ENCODE peak calls at places on chromosomes 16 and 17, in four cellular contexts. X is HT1080, Y is HL-60, S is H54. L is an unnamed sample.

GRCh38 chr16:19488213-19488640 is 33.7 kb downstream of the GDE1 start:
- DNase-seq in X (no peak), Y (no peak), S (no peak), L (no peak)

GRCh38 chr17:489758-490329 is 137.2 kb upstream of the RPH3AL start:
- DNase-seq in X (peak; percentile 63), Y (no peak), S (peak; percentile 42), L (peak; percentile 34)

GRCh38 chr16:27841061-27841801 is 222.3 kb downstream of the GSG1L start:
- DNase-seq in X (no peak), Y (no peak), S (no peak), L (no peak)

GRCh38 chr17:27430882-27431491 is 25.3 kb upstream of the KSR1 start:
- DNase-seq in X (peak; percentile 57), Y (no peak), S (peak; percentile 11), L (peak; percentile 69)

GRCh38 chr17:65072577-65073178 is 16.1 kb upstream of the GNA13 start:
- DNase-seq in X (no peak), Y (no peak), S (no peak), L (no peak)

GRCh38 chr17:58391302-58391984 is 25.9 kb downstream of the RNF43 start:
- DNase-seq in X (peak; percentile 68), Y (no peak), S (peak; percentile 25), L (peak; percentile 71)

GRCh38 chr16:85833540-85833914 is 34.0 kb downstream of the COX4I1 start:
- DNase-seq in X (no peak), Y (no peak), S (no peak), L (no peak)

GRCh38 chr16:46573834-46574159 is 47.4 kb downstream of the SHCBP1 start:
- DNase-seq in X (no peak), Y (no peak), S (no peak), L (no peak)

GRCh38 chr16:31471241-31471874 is 594 bp upstream of the TGFB1I1 start:
- DNase-seq in X (no peak), Y (no peak), S (no peak), L (no peak)

GRCh38 chr16:30523768-30524574 is 2.4 kb downstream of the ZNF768 start:
- DNase-seq in X (no peak), Y (no peak), S (no peak), L (no peak)

GRCh38 chr17:65088621-65089385 is 32.3 kb upstream of the GNA13 start:
- DNase-seq in X (no peak), Y (no peak), S (no peak), L (no peak)

GRCh38 chr16:76278086-76278485 is 885 bp downstream of the CNTNAP4 start:
- DNase-seq in X (no peak), Y (no peak), S (no peak), L (no peak)

L was measured in SJCRH30.